ENCODE peak calls at places on chromosomes 4 and X, in six cellular contexts. One of them, this sample, is unnamed.

GRCh38 chr4:122796801-122797404 is 29.7 kb upstream of the FGF2 start:
- DNase-seq in H1: peak; percentile 70
- DNase-seq in IMR-90: peak; percentile 28
- DNase-seq in prostate gland: no peak
- DNase-seq in tibial nerve: no peak
- DNase-seq in stomach: no peak
- DNase-seq in this sample: no peak

GRCh38 chr4:115711575-115711974 is 598.2 kb upstream of the NDST4 start:
- DNase-seq in IMR-90: no peak
- DNase-seq in prostate gland: no peak
- DNase-seq in tibial nerve: no peak
- DNase-seq in stomach: no peak
- DNase-seq in H1: no peak
- DNase-seq in this sample: no peak

GRCh38 chr4:2802618-2803531 is 10.0 kb downstream of the SH3BP2 start:
- DNase-seq in stomach: no peak
- DNase-seq in tibial nerve: no peak
- DNase-seq in IMR-90: no peak
- DNase-seq in prostate gland: no peak
- DNase-seq in H1: no peak
- DNase-seq in this sample: no peak

GRCh38 chrX:12950851-12951589 is 23.9 kb upstream of the TMSB4X start:
- DNase-seq in H1: no peak
- DNase-seq in tibial nerve: no peak
- DNase-seq in stomach: peak; percentile 39
- DNase-seq in IMR-90: no peak
- DNase-seq in prostate gland: no peak
- DNase-seq in this sample: no peak

GRCh38 chr4:106315476-106315967 is 487 bp downstream of the TBCK start:
- DNase-seq in H1: no peak
- DNase-seq in tibial nerve: no peak
- DNase-seq in IMR-90: peak; percentile 34
- DNase-seq in stomach: no peak
- DNase-seq in prostate gland: peak; percentile 39
- DNase-seq in this sample: no peak

GRCh38 chr4:126338572-126338971 is 1023.8 kb downstream of the FAT4 start:
- DNase-seq in tibial nerve: no peak
- DNase-seq in IMR-90: no peak
- DNase-seq in stomach: no peak
- DNase-seq in H1: no peak
- DNase-seq in prostate gland: no peak
- DNase-seq in this sample: no peak

GRCh38 chr4:74364649-74365491 is at the start of gene EREG:
- DNase-seq in IMR-90: peak; percentile 62
- DNase-seq in tibial nerve: no peak
- DNase-seq in prostate gland: no peak
- DNase-seq in H1: peak; percentile 50
- DNase-seq in stomach: no peak
- DNase-seq in this sample: peak; percentile 15

GRCh38 chr4:85061974-85062373 is 95.5 kb upstream of the WDFY3 start:
- DNase-seq in tibial nerve: no peak
- DNase-seq in stomach: no peak
- DNase-seq in IMR-90: no peak
- DNase-seq in H1: no peak
- DNase-seq in prostate gland: no peak
- DNase-seq in this sample: no peak

GRCh38 chrX:116726806-116727205 is 264.0 kb upstream of the CT83 start:
- DNase-seq in tibial nerve: no peak
- DNase-seq in H1: no peak
- DNase-seq in prostate gland: no peak
- DNase-seq in IMR-90: no peak
- DNase-seq in stomach: no peak
- DNase-seq in this sample: no peak

GRCh38 chr4:89024051-89024675 is 32.8 kb downstream of the FAM13A start:
- DNase-seq in prostate gland: peak; percentile 69
- DNase-seq in H1: no peak
- DNase-seq in IMR-90: peak; percentile 81
- DNase-seq in stomach: peak; percentile 59
- DNase-seq in tibial nerve: peak; percentile 31
- DNase-seq in this sample: peak; percentile 81

GRCh38 chr4:38154681-38155588 is 194.7 kb downstream of the PTTG2 start:
- DNase-seq in tibial nerve: peak; percentile 31
- DNase-seq in IMR-90: no peak
- DNase-seq in H1: no peak
- DNase-seq in prostate gland: peak; percentile 73
- DNase-seq in stomach: peak; percentile 79
- DNase-seq in this sample: peak; percentile 36

GRCh38 chrX:48864210-48864609 is 28.8 kb upstream of the PCSK1N start:
- DNase-seq in stomach: no peak
- DNase-seq in H1: no peak
- DNase-seq in tibial nerve: no peak
- DNase-seq in prostate gland: no peak
- DNase-seq in IMR-90: peak; percentile 62
- DNase-seq in this sample: no peak

GRCh38 chr4:85423414-85423813 is 51.5 kb upstream of the ARHGAP24 start:
- DNase-seq in stomach: no peak
- DNase-seq in tibial nerve: no peak
- DNase-seq in prostate gland: no peak
- DNase-seq in H1: no peak
- DNase-seq in IMR-90: no peak
- DNase-seq in this sample: no peak

GRCh38 chrX:101220881-101221280 is 1.3 kb downstream of the DRP2 start:
- DNase-seq in IMR-90: no peak
- DNase-seq in tibial nerve: no peak
- DNase-seq in prostate gland: no peak
- DNase-seq in H1: no peak
- DNase-seq in stomach: no peak
- DNase-seq in this sample: no peak

GRCh38 chr4:56742080-56742871 is 61.2 kb upstream of the HOPX start:
- DNase-seq in tibial nerve: no peak
- DNase-seq in prostate gland: no peak
- DNase-seq in H1: no peak
- DNase-seq in stomach: no peak
- DNase-seq in IMR-90: peak; percentile 19
- DNase-seq in this sample: no peak

GRCh38 chr4:180566492-180566891 is 1676.7 kb upstream of the TENM3 start:
- DNase-seq in stomach: no peak
- DNase-seq in H1: no peak
- DNase-seq in tibial nerve: no peak
- DNase-seq in prostate gland: no peak
- DNase-seq in IMR-90: no peak
- DNase-seq in this sample: no peak

GRCh38 chr4:118354913-118355312 is 2.1 kb upstream of the PRSS12 start:
- DNase-seq in tibial nerve: no peak
- DNase-seq in stomach: no peak
- DNase-seq in H1: no peak
- DNase-seq in IMR-90: no peak
- DNase-seq in prostate gland: no peak
- DNase-seq in this sample: no peak

GRCh38 chr4:118351851-118352827 is 664 bp downstream of the PRSS12 start:
- DNase-seq in stomach: peak; percentile 51
- DNase-seq in H1: no peak
- DNase-seq in prostate gland: no peak
- DNase-seq in IMR-90: peak; percentile 59
- DNase-seq in tibial nerve: no peak
- DNase-seq in this sample: peak; percentile 63

GRCh38 chr4:118350961-118351360 is 1.8 kb downstream of the PRSS12 start:
- DNase-seq in prostate gland: no peak
- DNase-seq in stomach: no peak
- DNase-seq in tibial nerve: no peak
- DNase-seq in IMR-90: no peak
- DNase-seq in H1: no peak
- DNase-seq in this sample: no peak

GRCh38 chr4:118353452-118353851 is 649 bp upstream of the PRSS12 start:
- DNase-seq in prostate gland: no peak
- DNase-seq in H1: no peak
- DNase-seq in stomach: no peak
- DNase-seq in IMR-90: no peak
- DNase-seq in tibial nerve: no peak
- DNase-seq in this sample: peak; percentile 20

DNA sequence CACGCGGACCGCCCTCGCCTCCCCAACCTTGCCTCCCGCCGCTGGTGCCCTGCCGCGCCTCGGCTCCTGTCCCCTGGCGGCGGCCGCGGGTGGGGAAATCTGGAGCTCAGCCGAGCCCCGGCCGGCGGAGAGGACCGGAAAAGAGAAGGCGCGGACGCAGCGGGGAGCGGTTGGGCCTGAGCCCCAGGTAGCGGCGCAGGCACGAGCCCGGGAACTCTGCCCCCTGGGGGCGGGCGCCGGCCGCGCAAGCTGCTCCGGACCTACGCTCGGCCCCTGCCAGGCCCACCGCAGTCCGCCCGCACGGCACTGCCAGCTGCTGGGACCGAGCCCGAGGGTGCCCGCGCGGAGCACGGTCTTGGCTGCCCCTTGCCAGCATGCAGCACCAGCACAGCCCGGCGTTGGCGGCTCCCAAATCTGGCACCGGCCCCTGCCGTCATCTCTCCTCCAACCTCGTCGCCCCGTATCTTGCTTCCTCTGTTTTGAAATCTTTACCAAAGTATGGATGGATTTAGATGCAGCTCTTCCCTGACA is at the start of gene PRSS12:
- DNase-seq in IMR-90: peak; percentile 75
- DNase-seq in prostate gland: peak; percentile 30
- DNase-seq in H1: peak; percentile 57
- DNase-seq in stomach: peak; percentile 77
- DNase-seq in tibial nerve: no peak
- DNase-seq in this sample: peak; percentile 83
- TF ChIP-seq POLR2A in IMR-90: no peak
- TF ChIP-seq POLR2A in prostate gland: no peak
- TF ChIP-seq POLR2A in H1: no peak
- TF ChIP-seq POLR2A in stomach: no peak
- TF ChIP-seq POLR2A in tibial nerve: no peak
- TF ChIP-seq POLR2A in this sample: no peak

GRCh38 chr4:130808492-130808891 is 1712.5 kb downstream of the C4orf33 start:
- DNase-seq in IMR-90: no peak
- DNase-seq in stomach: no peak
- DNase-seq in tibial nerve: no peak
- DNase-seq in H1: no peak
- DNase-seq in prostate gland: no peak
- DNase-seq in this sample: no peak
- TF ChIP-seq CTCF in IMR-90: peak; percentile 24
- TF ChIP-seq CTCF in stomach: no peak
- TF ChIP-seq CTCF in tibial nerve: peak; percentile 48
- TF ChIP-seq CTCF in H1: peak; percentile 24
- TF ChIP-seq CTCF in prostate gland: no peak
- TF ChIP-seq CTCF in this sample: peak; percentile 28

GRCh38 chr4:16199132-16199531 is 27.1 kb downstream of the TAPT1 start:
- DNase-seq in IMR-90: peak; percentile 37
- DNase-seq in prostate gland: no peak
- DNase-seq in tibial nerve: no peak
- DNase-seq in stomach: no peak
- DNase-seq in H1: no peak
- DNase-seq in this sample: no peak

GRCh38 chr4:16198271-16198670 is 28.0 kb downstream of the TAPT1 start:
- DNase-seq in IMR-90: no peak
- DNase-seq in stomach: no peak
- DNase-seq in prostate gland: no peak
- DNase-seq in H1: no peak
- DNase-seq in tibial nerve: no peak
- DNase-seq in this sample: no peak

GRCh38 chr4:16197842-16198241 is 28.4 kb downstream of the TAPT1 start:
- DNase-seq in H1: no peak
- DNase-seq in IMR-90: no peak
- DNase-seq in stomach: no peak
- DNase-seq in tibial nerve: no peak
- DNase-seq in prostate gland: no peak
- DNase-seq in this sample: no peak

GRCh38 chr4:16195209-16195608 is 31.1 kb downstream of the TAPT1 start:
- DNase-seq in tibial nerve: no peak
- DNase-seq in IMR-90: no peak
- DNase-seq in prostate gland: no peak
- DNase-seq in stomach: no peak
- DNase-seq in H1: no peak
- DNase-seq in this sample: no peak

DNA sequence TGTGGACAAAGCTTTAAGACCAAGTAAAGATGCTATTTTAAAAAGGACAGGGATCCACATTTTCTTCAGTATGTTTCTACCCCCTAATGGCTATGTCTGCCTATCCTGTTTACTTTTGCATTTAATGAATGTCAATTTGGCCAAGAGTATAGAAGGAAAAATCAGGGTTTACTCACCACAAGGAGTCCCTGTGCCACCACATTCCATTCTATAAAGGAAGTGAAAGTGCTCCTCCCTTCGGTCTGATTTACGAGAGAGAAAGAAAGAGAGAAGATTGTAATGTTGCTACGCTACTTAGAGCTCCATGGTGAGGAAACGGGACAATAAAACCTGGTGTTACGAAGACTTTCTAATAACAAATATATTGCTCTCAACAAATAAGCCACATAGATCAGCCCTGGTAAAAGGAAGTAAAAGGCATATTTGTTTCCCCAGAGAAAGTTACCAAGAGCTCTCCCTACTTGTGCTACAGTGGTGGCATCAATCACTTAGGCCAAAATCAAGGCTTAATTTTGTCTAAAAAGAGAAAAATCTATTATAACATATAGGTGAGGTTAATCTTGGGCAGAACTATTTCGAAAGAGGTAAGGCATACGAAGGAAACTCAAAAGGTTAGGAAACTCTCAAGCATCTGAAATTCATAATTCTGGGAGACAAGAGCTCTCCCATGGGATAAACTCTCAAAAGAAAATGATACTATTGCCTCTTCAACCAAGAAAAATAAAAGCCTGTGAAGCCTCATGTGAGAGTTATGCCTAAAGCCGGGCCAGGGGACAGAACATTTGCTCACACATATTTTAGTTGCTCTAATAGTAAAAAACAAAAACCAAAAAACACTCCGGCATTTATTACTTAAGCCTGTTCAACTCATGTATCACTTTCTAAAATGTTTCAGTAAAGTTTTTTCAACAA is 29.5 kb downstream of the TAPT1 start:
- DNase-seq in stomach: no peak
- DNase-seq in IMR-90: peak; percentile 65
- DNase-seq in prostate gland: peak; percentile 62
- DNase-seq in H1: no peak
- DNase-seq in tibial nerve: no peak
- DNase-seq in this sample: no peak
- H3K4me3 ChIP-seq in stomach: peak overlapping the region; percentile 11
- H3K4me3 ChIP-seq in IMR-90: peak overlapping the region; percentile 18
- H3K4me3 ChIP-seq in prostate gland: no peak overlapping the region
- H3K4me3 ChIP-seq in H1: no peak overlapping the region
- H3K4me3 ChIP-seq in tibial nerve: no peak overlapping the region
- H3K4me3 ChIP-seq in this sample: no peak overlapping the region

GRCh38 chrX:68693481-68694410 is 46.3 kb downstream of the STARD8 start:
- DNase-seq in tibial nerve: peak; percentile 45
- DNase-seq in stomach: peak; percentile 56
- DNase-seq in H1: no peak
- DNase-seq in IMR-90: peak; percentile 50
- DNase-seq in prostate gland: peak; percentile 6
- DNase-seq in this sample: peak; percentile 71
- TF ChIP-seq POLR2A in tibial nerve: peak; percentile 63
- TF ChIP-seq POLR2A in stomach: no peak
- TF ChIP-seq POLR2A in H1: peak; percentile 34
- TF ChIP-seq POLR2A in IMR-90: peak; percentile 51
- TF ChIP-seq POLR2A in prostate gland: peak; percentile 28
- TF ChIP-seq POLR2A in this sample: no peak

GRCh38 chr4:102355748-102356147 is 10.5 kb upstream of the SLC39A8 start:
- DNase-seq in tibial nerve: no peak
- DNase-seq in prostate gland: no peak
- DNase-seq in H1: no peak
- DNase-seq in stomach: no peak
- DNase-seq in IMR-90: no peak
- DNase-seq in this sample: no peak
- TF ChIP-seq CTCF in tibial nerve: no peak
- TF ChIP-seq CTCF in prostate gland: no peak
- TF ChIP-seq CTCF in H1: no peak
- TF ChIP-seq CTCF in stomach: no peak
- TF ChIP-seq CTCF in IMR-90: no peak
- TF ChIP-seq CTCF in this sample: no peak